ENCODE peak calls at places on chromosomes 11 and 22, in seven cellular contexts. Q is right atrium auricular region, C is omental fat pad, H is mucosa of descending colon, Y is endothelial cell, K is pancreas, L is ovary. E is an unnamed sample.

GRCh38 chr22:41963453-41964105 is 5.7 kb upstream of the SEPTIN3 start:
- DNase-seq in C (no peak), K (no peak), Y (no peak), Q (no peak), H (no peak), L (no peak), E (no peak)

GRCh38 chr11:72624496-72625201 is 49.6 kb downstream of the PDE2A start:
- DNase-seq in Y (peak), L (no peak), Q (peak), C (no peak), K (no peak), H (no peak), E (no peak)

GRCh38 chr22:27749597-27750225 is 51.8 kb downstream of the MN1 start:
- DNase-seq in H (no peak), C (no peak), L (no peak), Q (no peak), K (no peak), Y (no peak), E (no peak)

GRCh38 chr22:42868751-42869251 is 11.7 kb upstream of the ARFGAP3 start:
- DNase-seq in Y (no peak), K (peak), H (no peak), Q (no peak), C (no peak), L (no peak), E (no peak)

GRCh38 chr22:19849800-19850481 is 4.7 kb downstream of the GNB1L start:
- DNase-seq in K (peak), Q (peak), L (no peak), H (no peak), C (no peak), Y (no peak), E (peak)

GRCh38 chr11:2526808-2527381 is 82.1 kb downstream of the KCNQ1 start:
- DNase-seq in Q (no peak), H (peak), C (peak), L (peak), Y (no peak), K (peak), E (peak)

GRCh38 chr11:74000770-74001169 is 8.1 kb downstream of the UCP3 start:
- DNase-seq in C (no peak), Q (no peak), L (no peak), K (no peak), H (no peak), Y (no peak), E (no peak)

GRCh38 chr11:17722000-17722643 is 2.8 kb downstream of the MYOD1 start:
- DNase-seq in Q (no peak), L (no peak), K (no peak), Y (peak), C (no peak), H (no peak), E (peak)

GRCh38 chr22:20128902-20129746 is 2.5 kb upstream of the ZDHHC8 start:
- DNase-seq in C (no peak), H (peak), K (no peak), Q (no peak), L (no peak), Y (peak), E (peak)

DNA sequence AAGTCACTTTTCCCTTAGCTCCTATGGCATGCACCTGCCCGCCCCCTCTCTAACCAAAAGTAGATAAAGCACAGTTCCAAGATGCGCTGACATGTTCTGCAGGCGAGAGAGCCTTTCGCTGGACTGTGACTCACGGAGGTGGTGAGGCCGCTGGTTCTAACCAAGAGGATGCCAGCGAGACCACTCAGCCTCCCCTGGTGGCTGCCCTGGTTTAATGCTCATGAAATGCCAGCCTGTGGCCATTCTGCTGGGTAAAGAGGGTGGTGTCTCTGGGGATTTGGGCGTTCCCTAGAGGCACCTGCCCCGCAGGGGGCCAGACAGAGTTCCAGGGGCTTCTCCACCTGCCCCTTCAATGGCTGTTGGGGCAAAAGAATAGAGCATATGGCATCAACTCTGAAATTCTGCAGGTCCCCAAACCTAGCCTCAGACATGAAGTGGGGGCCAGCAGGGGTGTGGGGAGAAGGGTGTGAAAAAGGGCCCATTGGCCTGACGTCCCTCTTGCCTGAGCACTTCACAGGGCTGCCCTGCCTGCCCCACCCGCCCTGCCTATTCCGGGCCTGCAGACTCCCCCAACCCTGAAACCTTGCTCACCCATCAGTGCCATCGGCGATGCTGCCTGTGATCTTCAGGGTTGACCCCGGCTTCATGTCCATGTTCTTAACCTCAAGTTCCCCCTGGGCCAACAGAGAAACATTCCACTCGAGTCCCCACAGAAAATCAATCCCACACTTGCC is 8.5 kb downstream of the LGALS2 start:
- DNase-seq in C (no peak), K (no peak), L (no peak), H (no peak), Y (no peak), Q (no peak), E (peak)
- TF ChIP-seq CTCF in C (no peak), K (no peak), L (no peak), H (no peak), Y (no peak), Q (no peak), E (peak)

GRCh38 chr11:10387209-10388083 is 67.6 kb upstream of the AMPD3 start:
- DNase-seq in C (no peak), Y (no peak), H (peak), Q (peak), L (peak), K (no peak), E (no peak)
- TF ChIP-seq CTCF in C (no peak), Y (no peak), H (no peak), Q (no peak), L (no peak), K (no peak), E (no peak)

DNA sequence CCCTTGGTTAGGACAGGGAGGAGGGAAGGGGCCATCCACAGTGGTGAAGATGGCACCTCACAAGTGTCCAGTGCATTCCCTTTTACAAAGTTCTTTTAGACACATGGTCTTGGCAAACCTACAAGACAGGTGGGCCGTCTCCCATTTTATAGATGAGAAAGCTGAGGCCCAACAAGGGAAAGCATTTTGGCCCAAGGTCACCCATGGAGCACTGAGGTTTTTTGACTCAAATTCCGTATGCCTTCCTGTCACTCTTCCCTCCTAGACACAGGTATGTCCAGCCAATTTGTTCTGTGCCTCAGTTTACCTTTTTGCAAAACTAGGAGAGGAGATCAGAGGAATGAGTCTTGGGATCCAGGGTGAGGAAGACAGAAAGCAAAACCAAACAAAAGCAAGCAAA is 1.2 kb downstream of the C1QTNF4 start:
- DNase-seq in Y (no peak), Q (no peak), L (no peak), H (no peak), C (no peak), K (no peak), E (no peak)
- TF ChIP-seq CTCF in Y (no peak), Q (no peak), L (no peak), H (no peak), C (no peak), K (no peak), E (no peak)

GRCh38 chr22:23756891-23757290 is 2.7 kb upstream of the VPREB3 start:
- DNase-seq in C (no peak), H (no peak), Y (no peak), K (no peak), Q (no peak), L (no peak), E (no peak)

GRCh38 chr22:23762866-23763578 is at the start of gene C22orf15:
- DNase-seq in C (no peak), H (no peak), K (no peak), L (no peak), Q (no peak), Y (peak), E (no peak)

GRCh38 chr22:23760056-23760455 is 2.7 kb upstream of the C22orf15 start:
- DNase-seq in Y (no peak), Q (no peak), H (no peak), L (no peak), C (no peak), K (no peak), E (no peak)

GRCh38 chr22:23755711-23756110 is 1.5 kb upstream of the VPREB3 start:
- DNase-seq in K (no peak), Q (no peak), Y (no peak), L (no peak), C (no peak), H (no peak), E (no peak)

DNA sequence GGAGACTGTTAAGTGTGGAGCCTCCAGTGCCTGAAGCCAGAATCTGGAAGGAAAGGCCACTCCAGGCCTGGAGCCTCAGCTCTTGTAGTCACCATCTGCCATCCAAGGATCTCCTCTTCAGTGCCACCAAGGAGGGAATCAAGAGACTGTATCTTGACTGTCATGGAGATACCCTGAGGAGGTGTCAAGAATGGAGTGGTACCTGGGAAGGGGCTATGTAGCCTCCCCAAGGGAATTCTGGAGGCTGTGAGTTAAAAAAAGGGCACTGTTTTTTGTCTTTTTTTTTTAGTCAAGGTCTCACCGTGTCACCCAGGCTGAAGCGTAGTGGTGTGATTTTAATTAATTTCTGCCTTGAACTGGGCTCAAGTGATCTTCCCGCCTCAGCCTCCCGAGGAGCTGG is 3.2 kb upstream of the C22orf15 start:
- DNase-seq in C (no peak), Y (no peak), Q (no peak), H (no peak), K (no peak), L (no peak), E (no peak)
- TF ChIP-seq CTCF in C (no peak), Y (no peak), Q (no peak), H (no peak), K (no peak), L (no peak), E (no peak)

GRCh38 chr11:126161146-126161458 is 50.3 kb downstream of the RPUSD4 start:
- DNase-seq in C (no peak), K (no peak), Y (no peak), L (no peak), H (no peak), Q (no peak), E (no peak)

GRCh38 chr11:126162286-126163030 is 49.0 kb downstream of the RPUSD4 start:
- DNase-seq in Q (no peak), C (no peak), H (no peak), L (no peak), K (no peak), Y (no peak), E (no peak)

GRCh38 chr11:126164781-126165180 is 46.7 kb downstream of the RPUSD4 start:
- DNase-seq in Q (no peak), Y (no peak), L (no peak), K (no peak), H (no peak), C (no peak), E (no peak)

GRCh38 chr11:126163779-126164178 is 47.7 kb downstream of the RPUSD4 start:
- DNase-seq in C (no peak), H (no peak), K (no peak), Q (no peak), L (no peak), Y (no peak), E (no peak)

GRCh38 chr11:126163074-126163700 is 48.3 kb downstream of the RPUSD4 start:
- DNase-seq in C (peak), K (no peak), Y (no peak), L (peak), H (no peak), Q (no peak), E (no peak)
- TF ChIP-seq CTCF in C (no peak), K (no peak), Y (no peak), L (no peak), H (no peak), Q (no peak), E (no peak)

GRCh38 chr11:60634151-60634550 is 65.3 kb upstream of the MS4A8 start:
- DNase-seq in K (no peak), Y (peak), L (no peak), Q (no peak), H (peak), C (no peak), E (peak)
- TF ChIP-seq CTCF in K (no peak), Y (peak), L (no peak), Q (no peak), H (peak), C (no peak), E (no peak)

GRCh38 chr11:106281455-106282173 is 204.2 kb downstream of the AASDHPPT start:
- DNase-seq in Y (no peak), Q (no peak), K (no peak), C (no peak), L (no peak), H (no peak), E (no peak)

GRCh38 chr11:106276126-106276525 is 198.7 kb downstream of the AASDHPPT start:
- DNase-seq in L (no peak), Y (no peak), H (no peak), C (no peak), Q (no peak), K (no peak), E (no peak)

GRCh38 chr11:106276859-106277436 is 199.5 kb downstream of the AASDHPPT start:
- DNase-seq in L (no peak), K (no peak), C (no peak), Y (no peak), H (no peak), Q (no peak), E (no peak)

GRCh38 chr11:106278391-106278790 is 200.9 kb downstream of the AASDHPPT start:
- DNase-seq in Y (no peak), Q (no peak), L (no peak), H (no peak), K (no peak), C (no peak), E (no peak)

DNA sequence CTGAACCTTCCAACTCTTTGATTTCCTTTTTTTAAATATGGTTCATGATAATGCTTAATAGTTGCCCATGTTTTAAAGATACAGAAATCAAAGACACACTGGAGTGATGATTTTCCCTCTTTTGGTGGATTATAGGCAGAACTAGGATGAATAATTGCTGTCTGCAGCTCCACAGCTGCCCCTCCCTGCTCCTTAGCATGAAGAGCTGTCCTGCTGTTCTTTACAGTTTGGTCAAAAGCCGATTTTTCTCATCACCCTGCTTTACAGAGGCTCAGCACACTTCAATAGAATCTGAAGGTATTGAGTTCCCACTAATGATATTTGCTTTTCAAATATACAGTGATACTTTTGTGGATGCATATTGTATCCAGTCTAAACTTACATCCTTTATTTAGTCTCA is 202.6 kb downstream of the AASDHPPT start:
- DNase-seq in C (no peak), Y (no peak), K (no peak), H (no peak), Q (no peak), L (no peak), E (no peak)
- TF ChIP-seq CTCF in C (no peak), Y (no peak), K (no peak), H (no peak), Q (no peak), L (no peak), E (no peak)

DNA sequence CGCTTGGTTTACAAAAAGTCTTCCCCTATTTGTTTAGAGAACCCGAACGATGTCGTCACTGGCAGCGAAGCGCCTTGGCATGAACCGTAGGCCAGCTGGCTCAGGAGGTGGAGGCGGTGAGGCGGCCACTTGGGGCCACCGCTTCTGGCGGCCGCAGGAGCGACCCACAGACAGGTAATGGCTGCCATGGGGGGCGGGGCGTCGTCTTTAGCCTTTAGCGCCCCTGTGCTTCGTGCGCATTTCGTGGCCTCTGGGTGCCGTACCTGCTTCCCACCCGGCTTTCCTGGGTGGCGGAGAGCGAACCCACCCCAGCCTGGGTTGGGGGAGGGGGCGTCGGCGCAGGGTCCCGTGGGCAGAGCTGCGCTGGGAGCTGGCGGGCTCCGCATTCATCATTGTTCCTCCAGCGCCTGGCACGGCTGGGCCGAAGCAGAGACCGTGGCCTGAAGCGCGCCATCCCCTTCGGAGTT is 470 bp upstream of the OSBP2 start:
- DNase-seq in Y (peak), L (peak), Q (no peak), C (no peak), K (peak), H (peak), E (peak)
- TF ChIP-seq CTCF in Y (no peak), L (no peak), Q (no peak), C (no peak), K (no peak), H (no peak), E (no peak)

DNA sequence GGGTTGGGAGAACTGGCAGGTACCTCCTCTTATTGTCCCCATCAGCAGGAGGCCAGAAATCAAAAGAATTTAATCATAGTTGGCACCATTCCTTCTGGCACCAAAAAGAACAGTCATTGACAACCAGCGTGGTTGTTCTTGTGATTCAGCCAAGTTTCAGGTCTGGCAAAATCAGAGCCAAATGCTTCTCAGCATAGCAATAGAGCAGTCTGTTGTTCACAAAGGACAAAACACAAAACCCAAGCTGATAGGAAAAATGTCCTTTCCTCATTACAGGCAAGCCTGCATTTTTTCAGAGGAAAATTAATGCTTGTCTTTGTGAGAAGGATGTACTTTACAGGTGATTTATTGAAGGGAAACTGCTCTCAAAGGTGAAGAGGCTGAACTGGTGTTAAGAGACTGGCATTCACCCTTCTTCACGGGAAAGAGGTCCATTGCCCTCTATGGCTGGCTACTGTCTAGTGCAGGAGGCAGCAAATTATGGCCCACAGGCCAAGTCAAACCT is 241.8 kb upstream of the ARHGAP42 start:
- DNase-seq in L (no peak), Q (no peak), H (no peak), K (peak), C (no peak), Y (no peak), E (no peak)
- TF ChIP-seq CTCF in L (no peak), Q (peak), H (no peak), K (no peak), C (no peak), Y (no peak), E (no peak)